ENCODE peak calls at places on chromosome 1, in ten cellular contexts. One of them, this sample, is unnamed.

GRCh38 chr1:116310172-116310571 is 62.9 kb upstream of the ATP1A1 start:
- DNase-seq in renal cortical epithelial cell: no peak
- DNase-seq in heart right ventricle: peak; percentile 14
- DNase-seq in RPMI7951: peak; percentile 25
- DNase-seq in amniotic stem cell: no peak
- DNase-seq in amygdala: no peak
- DNase-seq in HTR-8/SVneo: no peak
- DNase-seq in activated naive CD4-positive, alpha-beta T cell treated with Interleukin-2 at 50 U/mL for 16 hours: no peak
- DNase-seq in CD4-positive, alpha-beta T cell: no peak
- DNase-seq in PC-3: no peak
- DNase-seq in this sample: no peak

GRCh38 chr1:116855788-116856187 is 53.9 kb upstream of the PTGFRN start:
- DNase-seq in renal cortical epithelial cell: no peak
- DNase-seq in heart right ventricle: no peak
- DNase-seq in RPMI7951: peak; percentile 89
- DNase-seq in amniotic stem cell: peak; percentile 36
- DNase-seq in amygdala: no peak
- DNase-seq in HTR-8/SVneo: no peak
- DNase-seq in activated naive CD4-positive, alpha-beta T cell treated with Interleukin-2 at 50 U/mL for 16 hours: no peak
- DNase-seq in CD4-positive, alpha-beta T cell: no peak
- DNase-seq in PC-3: no peak
- DNase-seq in this sample: peak; percentile 81

GRCh38 chr1:38486115-38486514 is 373.5 kb downstream of the RRAGC start:
- DNase-seq in renal cortical epithelial cell: no peak
- DNase-seq in heart right ventricle: no peak
- DNase-seq in RPMI7951: no peak
- DNase-seq in amniotic stem cell: no peak
- DNase-seq in amygdala: no peak
- DNase-seq in HTR-8/SVneo: no peak
- DNase-seq in activated naive CD4-positive, alpha-beta T cell treated with Interleukin-2 at 50 U/mL for 16 hours: no peak
- DNase-seq in CD4-positive, alpha-beta T cell: no peak
- DNase-seq in PC-3: no peak
- DNase-seq in this sample: no peak

GRCh38 chr1:8158995-8159394 is 132.9 kb upstream of the ERRFI1 start:
- DNase-seq in renal cortical epithelial cell: no peak
- DNase-seq in heart right ventricle: no peak
- DNase-seq in RPMI7951: no peak
- DNase-seq in amniotic stem cell: no peak
- DNase-seq in amygdala: no peak
- DNase-seq in HTR-8/SVneo: no peak
- DNase-seq in activated naive CD4-positive, alpha-beta T cell treated with Interleukin-2 at 50 U/mL for 16 hours: no peak
- DNase-seq in CD4-positive, alpha-beta T cell: no peak
- DNase-seq in PC-3: no peak
- DNase-seq in this sample: no peak

GRCh38 chr1:152442765-152443164 is 28.7 kb upstream of the CRNN start:
- DNase-seq in renal cortical epithelial cell: peak; percentile 41
- DNase-seq in heart right ventricle: no peak
- DNase-seq in RPMI7951: peak; percentile 81
- DNase-seq in amniotic stem cell: no peak
- DNase-seq in amygdala: no peak
- DNase-seq in HTR-8/SVneo: no peak
- DNase-seq in activated naive CD4-positive, alpha-beta T cell treated with Interleukin-2 at 50 U/mL for 16 hours: no peak
- DNase-seq in CD4-positive, alpha-beta T cell: no peak
- DNase-seq in PC-3: peak; percentile 59
- DNase-seq in this sample: peak; percentile 91

GRCh38 chr1:226373376-226373775 is 34.5 kb downstream of the PARP1 start:
- DNase-seq in renal cortical epithelial cell: no peak
- DNase-seq in heart right ventricle: no peak
- DNase-seq in RPMI7951: no peak
- DNase-seq in amniotic stem cell: no peak
- DNase-seq in amygdala: no peak
- DNase-seq in HTR-8/SVneo: no peak
- DNase-seq in activated naive CD4-positive, alpha-beta T cell treated with Interleukin-2 at 50 U/mL for 16 hours: no peak
- DNase-seq in CD4-positive, alpha-beta T cell: no peak
- DNase-seq in PC-3: no peak
- DNase-seq in this sample: no peak

GRCh38 chr1:914891-915280 is 8.8 kb upstream of the SAMD11 start:
- DNase-seq in renal cortical epithelial cell: no peak
- DNase-seq in heart right ventricle: no peak
- DNase-seq in RPMI7951: no peak
- DNase-seq in amniotic stem cell: no peak
- DNase-seq in amygdala: no peak
- DNase-seq in HTR-8/SVneo: no peak
- DNase-seq in activated naive CD4-positive, alpha-beta T cell treated with Interleukin-2 at 50 U/mL for 16 hours: no peak
- DNase-seq in CD4-positive, alpha-beta T cell: no peak
- DNase-seq in PC-3: no peak
- DNase-seq in this sample: no peak

GRCh38 chr1:46533179-46533864 is 18.1 kb downstream of the KNCN start:
- DNase-seq in renal cortical epithelial cell: no peak
- DNase-seq in heart right ventricle: no peak
- DNase-seq in RPMI7951: no peak
- DNase-seq in amniotic stem cell: no peak
- DNase-seq in amygdala: no peak
- DNase-seq in HTR-8/SVneo: no peak
- DNase-seq in activated naive CD4-positive, alpha-beta T cell treated with Interleukin-2 at 50 U/mL for 16 hours: peak; percentile 56
- DNase-seq in CD4-positive, alpha-beta T cell: peak; percentile 46
- DNase-seq in PC-3: no peak
- DNase-seq in this sample: no peak

GRCh38 chr1:236391008-236391407 is 3.1 kb upstream of the EDARADD start:
- DNase-seq in renal cortical epithelial cell: no peak
- DNase-seq in heart right ventricle: no peak
- DNase-seq in RPMI7951: no peak
- DNase-seq in amniotic stem cell: no peak
- DNase-seq in amygdala: no peak
- DNase-seq in HTR-8/SVneo: no peak
- DNase-seq in activated naive CD4-positive, alpha-beta T cell treated with Interleukin-2 at 50 U/mL for 16 hours: no peak
- DNase-seq in CD4-positive, alpha-beta T cell: no peak
- DNase-seq in PC-3: no peak
- DNase-seq in this sample: no peak

GRCh38 chr1:47207811-47208373 is 18.1 kb upstream of the PDZK1IP1 start:
- DNase-seq in renal cortical epithelial cell: peak; percentile 37
- DNase-seq in heart right ventricle: no peak
- DNase-seq in RPMI7951: peak; percentile 28
- DNase-seq in amniotic stem cell: no peak
- DNase-seq in amygdala: no peak
- DNase-seq in HTR-8/SVneo: no peak
- DNase-seq in activated naive CD4-positive, alpha-beta T cell treated with Interleukin-2 at 50 U/mL for 16 hours: no peak
- DNase-seq in CD4-positive, alpha-beta T cell: no peak
- DNase-seq in PC-3: peak; percentile 11
- DNase-seq in this sample: no peak

GRCh38 chr1:3651011-3651938 is 1.0 kb upstream of the TP73 start:
- DNase-seq in renal cortical epithelial cell: no peak
- DNase-seq in heart right ventricle: no peak
- DNase-seq in RPMI7951: no peak
- DNase-seq in amniotic stem cell: no peak
- DNase-seq in amygdala: no peak
- DNase-seq in HTR-8/SVneo: no peak
- DNase-seq in activated naive CD4-positive, alpha-beta T cell treated with Interleukin-2 at 50 U/mL for 16 hours: no peak
- DNase-seq in CD4-positive, alpha-beta T cell: no peak
- DNase-seq in PC-3: no peak
- DNase-seq in this sample: no peak

GRCh38 chr1:15000671-15001070 is 152.9 kb upstream of the TMEM51 start:
- DNase-seq in renal cortical epithelial cell: no peak
- DNase-seq in heart right ventricle: no peak
- DNase-seq in RPMI7951: no peak
- DNase-seq in amniotic stem cell: no peak
- DNase-seq in amygdala: no peak
- DNase-seq in HTR-8/SVneo: no peak
- DNase-seq in activated naive CD4-positive, alpha-beta T cell treated with Interleukin-2 at 50 U/mL for 16 hours: no peak
- DNase-seq in CD4-positive, alpha-beta T cell: no peak
- DNase-seq in PC-3: no peak
- DNase-seq in this sample: no peak

This sample was measured in myocyte.